ENCODE peak calls at places on chromosomes 4 and X, in nine cellular contexts. P is esophagus squamous epithelium, U is tibial nerve, T is HCT116, M is prostate gland, D is ovary, Y is IMR-90, Q is esophagus muscularis mucosa, N is uterus. Z is an unnamed sample.

GRCh38 chrX:72121381-72121780 is 10.3 kb downstream of the RTL5 start:
- DNase-seq in N (peak; percentile 45), P (peak; percentile 6), T (no peak), Q (no peak), U (peak; percentile 69), M (peak; percentile 64), Y (peak; percentile 75), D (peak; percentile 57), Z (peak; percentile 70)

GRCh38 chr4:71222661-71223060 is 116.2 kb upstream of the SLC4A4 start:
- DNase-seq in M (no peak), U (no peak), D (no peak), Y (no peak), N (no peak), T (no peak), Q (no peak), P (no peak), Z (no peak)

GRCh38 chrX:3046253-3046909 is 5.1 kb downstream of the ARSF start:
- DNase-seq in M (no peak), T (no peak), D (no peak), U (no peak), Y (no peak), N (no peak), P (no peak), Q (no peak), Z (no peak)

GRCh38 chr4:174324246-174324645 is 40.5 kb downstream of the CEP44 start:
- DNase-seq in U (no peak), D (no peak), T (no peak), N (no peak), P (no peak), Y (peak; percentile 15), M (no peak), Q (no peak), Z (no peak)

GRCh38 chrX:53255738-53256191 is 25.6 kb downstream of the IQSEC2 start:
- DNase-seq in P (no peak), N (no peak), D (no peak), Q (no peak), Y (no peak), M (no peak), U (no peak), T (no peak), Z (no peak)

GRCh38 chr4:14368391-14368790 is 633.9 kb upstream of the CPEB2 start:
- DNase-seq in U (no peak), M (no peak), D (no peak), T (no peak), P (no peak), N (no peak), Y (no peak), Q (no peak), Z (no peak)

GRCh38 chr4:68724426-68724825 is 54.0 kb upstream of the UGT2B15 start:
- DNase-seq in M (no peak), P (no peak), Q (no peak), T (no peak), Y (no peak), U (no peak), N (no peak), D (no peak), Z (no peak)

GRCh38 chr4:98673282-98673644 is 14.9 kb upstream of the TSPAN5 start:
- DNase-seq in Y (no peak), U (no peak), N (no peak), Q (no peak), D (no peak), M (no peak), T (no peak), P (no peak), Z (no peak)

GRCh38 chrX:4878642-4879041 is 1165.2 kb upstream of the PRKX start:
- DNase-seq in D (no peak), T (no peak), U (no peak), Y (no peak), N (no peak), P (no peak), M (no peak), Q (no peak), Z (no peak)

GRCh38 chr4:155908187-155909139 is 5.0 kb downstream of the TDO2 start:
- DNase-seq in N (no peak), P (no peak), D (no peak), Q (no peak), M (no peak), Y (no peak), T (no peak), U (no peak), Z (no peak)
- TF ChIP-seq POLR2A in N (no peak), P (no peak), D (no peak), Q (no peak), M (no peak), Y (no peak), T (no peak), U (no peak), Z (no peak)

GRCh38 chr4:80199004-80199579 is 1.8 kb downstream of the PRDM8 start:
- DNase-seq in U (no peak), D (no peak), M (no peak), P (no peak), T (no peak), N (no peak), Q (no peak), Y (no peak), Z (no peak)

GRCh38 chr4:80197132-80197573 is at the start of gene PRDM8:
- DNase-seq in P (no peak), M (peak; percentile 66), Q (no peak), Y (peak; percentile 73), D (no peak), U (no peak), T (no peak), N (no peak), Z (no peak)

GRCh38 chr4:80196259-80197131 is 808 bp upstream of the PRDM8 start:
- DNase-seq in U (no peak), T (no peak), N (no peak), M (no peak), Y (peak; percentile 35), D (no peak), P (no peak), Q (no peak), Z (no peak)

GRCh38 chr4:80199947-80200346 is 2.6 kb downstream of the PRDM8 start:
- DNase-seq in N (no peak), T (no peak), P (no peak), Y (no peak), U (no peak), D (no peak), M (no peak), Q (no peak), Z (no peak)

DNA sequence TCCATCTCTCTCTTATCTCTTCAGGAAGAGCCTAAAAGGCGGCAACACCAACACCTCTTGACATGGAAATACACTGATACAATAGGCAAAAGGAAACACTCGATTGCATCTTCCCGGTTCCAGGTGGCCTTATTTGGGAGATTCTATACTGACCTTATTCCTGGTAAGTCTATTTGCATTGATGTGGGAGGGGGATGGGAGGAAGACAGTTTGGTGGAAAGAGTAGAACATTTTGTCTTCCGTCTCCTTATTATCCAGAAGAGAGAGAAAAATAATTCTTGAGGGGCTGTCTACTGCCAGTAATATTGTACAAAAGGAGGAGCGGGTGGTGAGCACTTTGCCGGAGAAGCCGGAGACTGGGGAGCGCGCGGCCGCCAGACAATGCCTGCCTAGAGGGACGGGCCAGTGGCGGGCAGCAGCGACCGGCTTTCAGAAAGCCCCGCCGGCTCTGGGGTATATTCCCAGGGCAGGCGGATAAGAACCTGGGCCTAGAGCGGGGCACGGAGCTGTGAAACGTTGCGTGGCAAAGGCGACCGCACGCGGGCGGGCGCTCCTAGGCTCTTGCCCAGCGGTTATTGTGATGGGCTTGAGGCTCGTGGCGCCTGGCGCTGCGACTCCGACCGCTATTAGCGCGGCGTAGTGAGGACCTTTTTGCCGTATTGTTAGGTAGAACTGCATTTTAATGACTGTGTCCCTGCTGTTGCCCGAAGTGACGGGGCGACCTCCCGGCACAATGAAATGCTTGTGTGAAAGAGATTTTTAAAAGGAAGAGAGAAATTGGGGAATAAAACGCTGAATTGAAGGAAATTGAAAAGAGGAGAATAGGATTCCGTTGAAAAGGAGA is 520 bp downstream of the PRDM8 start:
- DNase-seq in Y (no peak), N (no peak), P (no peak), D (no peak), T (no peak), Q (no peak), M (no peak), U (no peak), Z (no peak)
- H3K4me3 ChIP-seq in Y (peak overlapping the region; percentile 75), N (peak overlapping the region; percentile 24), P (peak overlapping the region; percentile 22), D (peak overlapping the region; percentile 20), T (no peak overlapping the region), Q (peak overlapping the region; percentile 43), M (peak overlapping the region; percentile 56), U (peak overlapping the region; percentile 42), Z (peak overlapping the region; percentile 6)

GRCh38 chr4:88033309-88033708 is 25.9 kb downstream of the PKD2 start:
- DNase-seq in Y (peak; percentile 72), D (peak; percentile 51), P (no peak), M (peak; percentile 48), T (peak; percentile 34), U (peak; percentile 58), Q (no peak), N (no peak), Z (no peak)
- TF ChIP-seq CTCF in Y (peak; percentile 74), D (peak; percentile 57), P (peak; percentile 72), M (no peak), T (peak; percentile 61), U (peak; percentile 59), Q (peak; percentile 52), N (peak; percentile 63), Z (no peak)

DNA sequence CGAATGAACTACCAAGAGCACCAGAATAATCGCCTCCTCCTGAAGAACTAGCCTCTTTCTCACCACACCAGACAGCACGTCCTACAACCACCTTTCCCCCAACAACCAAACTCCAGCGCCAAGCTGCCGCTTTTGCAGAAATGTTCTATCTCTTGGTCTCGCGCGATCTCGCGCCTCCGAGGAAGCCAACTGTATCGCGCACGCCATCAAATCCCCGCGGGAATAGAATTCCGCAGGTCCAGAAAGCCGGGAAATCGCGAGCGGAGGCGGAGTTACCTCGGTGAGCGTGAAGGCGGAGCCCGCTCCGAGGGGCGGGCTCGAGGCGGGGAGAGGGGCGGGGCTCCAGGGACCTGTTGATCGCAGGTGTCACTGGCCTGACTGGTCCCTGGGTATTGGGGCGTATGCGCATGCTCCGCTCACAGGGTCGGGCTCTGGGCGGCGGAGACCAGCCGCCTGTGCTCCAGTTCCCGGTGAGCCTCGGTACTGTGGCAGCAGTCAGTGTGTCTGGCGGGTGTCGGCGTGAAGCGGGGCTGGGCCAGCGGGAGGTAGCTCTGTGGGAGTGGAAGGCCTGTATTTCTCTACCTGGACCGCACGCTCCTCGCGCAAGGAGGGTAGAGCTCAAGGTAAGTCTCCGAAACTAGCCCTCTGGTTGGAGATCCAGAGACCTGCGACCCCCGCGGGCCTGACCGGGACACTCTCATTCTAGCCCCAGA is at the start of gene USP53:
- DNase-seq in T (peak; percentile 98), N (peak; percentile 98), U (peak; percentile 98), Q (peak; percentile 99), D (peak; percentile 99), P (peak; percentile 82), Y (peak; percentile 97), M (peak; percentile 99), Z (peak; percentile 98)
- TF ChIP-seq POLR2A in T (peak; percentile 98), N (peak; percentile 96), U (peak; percentile 95), Q (peak; percentile 97), D (peak; percentile 87), P (no peak), Y (peak; percentile 97), M (peak; percentile 98), Z (peak; percentile 95)

Z was measured in lower leg skin.